ENCODE peak calls at places on chromosome 19, in five cellular contexts. J is thoracic aorta; U is activated T-helper 1 cell treated with anti-CD3 and anti-CD28 coated beads, Interleukin-12 subunit alpha, Interleukin-12 subunit beta, Interleukin-2, Interleukin-4 antibody, amounts not matched to agents 30 ng/mL and 10 ng/mL and 1 ng/mL, durations not matched to agents 14 hours and 24 hours and 36 hours; I is Caco-2; X is T-helper 2 cell. O is an unnamed sample.

GRCh38 chr19:40348125-40348913 is at the start of the genes C19orf47 and PLD3:
- DNase-seq in I (peak), J (peak), X (peak), U (peak), O (peak)

GRCh38 chr19:11684987-11685675 is 53.6 kb downstream of the ZNF823 start:
- DNase-seq in J (no peak), X (no peak), I (no peak), U (no peak), O (no peak)

GRCh38 chr19:14081797-14082674 is 3.5 kb downstream of the C19orf67 start:
- DNase-seq in J (no peak), U (peak), X (peak), I (no peak), O (no peak)

GRCh38 chr19:52689804-52690394 is 44.9 kb downstream of the ZNF611 start:
- DNase-seq in U (peak), J (peak), I (peak), X (no peak), O (peak)

GRCh38 chr19:1019980-1020867 is 699 bp downstream of the TMEM259 start:
- DNase-seq in I (no peak), J (no peak), U (no peak), X (peak), O (no peak)

GRCh38 chr19:47097396-47098217 is 16.0 kb downstream of the ZC3H4 start:
- DNase-seq in X (no peak), U (no peak), I (no peak), J (peak), O (no peak)

GRCh38 chr19:343941-344624 is 513 bp downstream of the MIER2 start:
- DNase-seq in I (peak), X (peak), U (no peak), J (no peak), O (no peak)

GRCh38 chr19:56253737-56254136 is 18.8 kb upstream of the EDDM13 start:
- DNase-seq in X (peak), J (no peak), U (no peak), I (peak), O (peak)

GRCh38 chr19:12703056-12703455 is 6.6 kb upstream of the FBXW9 start:
- DNase-seq in J (no peak), U (no peak), X (peak), I (peak), O (no peak)

GRCh38 chr19:9849786-9850185 is 14.7 kb downstream of the PIN1 start:
- DNase-seq in I (no peak), X (no peak), J (no peak), U (no peak), O (no peak)

O was measured in cerebellar nuclear complex.